ENCODE peak calls at places on chromosomes 11 and 22, in six cellular contexts. One of them, this sample, is unnamed.

GRCh38 chr11:45872513-45873356 is 12.7 kb upstream of the MAPK8IP1 start:
- DNase-seq in tibial nerve: no peak
- DNase-seq in RWPE1: peak
- DNase-seq in PC-3: peak
- DNase-seq in activated CD8-positive, alpha-beta T cell treated with anti-CD3 and anti-CD28 coated beads for 36 hours: peak
- DNase-seq in hepatocyte: peak
- DNase-seq in this sample: peak

GRCh38 chr11:11842426-11843008 is 745 bp downstream of the USP47 start:
- DNase-seq in tibial nerve: no peak
- DNase-seq in RWPE1: peak
- DNase-seq in PC-3: peak
- DNase-seq in activated CD8-positive, alpha-beta T cell treated with anti-CD3 and anti-CD28 coated beads for 36 hours: peak
- DNase-seq in hepatocyte: peak
- DNase-seq in this sample: peak

GRCh38 chr11:34667810-34668582 is 47.1 kb downstream of the EHF start:
- DNase-seq in tibial nerve: no peak
- DNase-seq in RWPE1: no peak
- DNase-seq in PC-3: peak
- DNase-seq in activated CD8-positive, alpha-beta T cell treated with anti-CD3 and anti-CD28 coated beads for 36 hours: no peak
- DNase-seq in hepatocyte: peak
- DNase-seq in this sample: no peak

GRCh38 chr11:94910281-94910680 is 63.1 kb downstream of the CWC15 start:
- DNase-seq in tibial nerve: no peak
- DNase-seq in RWPE1: no peak
- DNase-seq in PC-3: no peak
- DNase-seq in activated CD8-positive, alpha-beta T cell treated with anti-CD3 and anti-CD28 coated beads for 36 hours: no peak
- DNase-seq in hepatocyte: no peak
- DNase-seq in this sample: no peak

GRCh38 chr22:28837640-28838039 is 37.3 kb upstream of the XBP1 start:
- DNase-seq in tibial nerve: no peak
- DNase-seq in RWPE1: no peak
- DNase-seq in PC-3: no peak
- DNase-seq in activated CD8-positive, alpha-beta T cell treated with anti-CD3 and anti-CD28 coated beads for 36 hours: no peak
- DNase-seq in hepatocyte: no peak
- DNase-seq in this sample: no peak

GRCh38 chr11:2991477-2992233 is 474 bp downstream of the NAP1L4 start:
- DNase-seq in tibial nerve: no peak
- DNase-seq in RWPE1: peak
- DNase-seq in PC-3: no peak
- DNase-seq in activated CD8-positive, alpha-beta T cell treated with anti-CD3 and anti-CD28 coated beads for 36 hours: peak
- DNase-seq in hepatocyte: peak
- DNase-seq in this sample: peak

GRCh38 chr22:20638143-20638870 is 130.9 kb downstream of the MED15 start:
- DNase-seq in tibial nerve: no peak
- DNase-seq in RWPE1: no peak
- DNase-seq in PC-3: no peak
- DNase-seq in activated CD8-positive, alpha-beta T cell treated with anti-CD3 and anti-CD28 coated beads for 36 hours: no peak
- DNase-seq in hepatocyte: peak
- DNase-seq in this sample: no peak

GRCh38 chr22:31176923-31177322 is 16.9 kb downstream of the RNF185 start:
- DNase-seq in tibial nerve: no peak
- DNase-seq in RWPE1: no peak
- DNase-seq in PC-3: no peak
- DNase-seq in activated CD8-positive, alpha-beta T cell treated with anti-CD3 and anti-CD28 coated beads for 36 hours: no peak
- DNase-seq in hepatocyte: no peak
- DNase-seq in this sample: no peak

GRCh38 chr22:48477031-48477721 is 1350.5 kb downstream of the BRD1 start:
- DNase-seq in tibial nerve: peak
- DNase-seq in RWPE1: no peak
- DNase-seq in PC-3: no peak
- DNase-seq in activated CD8-positive, alpha-beta T cell treated with anti-CD3 and anti-CD28 coated beads for 36 hours: no peak
- DNase-seq in hepatocyte: no peak
- DNase-seq in this sample: no peak

GRCh38 chr11:78952188-78952587 is 377.5 kb upstream of the NARS2 start:
- DNase-seq in tibial nerve: no peak
- DNase-seq in RWPE1: no peak
- DNase-seq in PC-3: no peak
- DNase-seq in activated CD8-positive, alpha-beta T cell treated with anti-CD3 and anti-CD28 coated beads for 36 hours: no peak
- DNase-seq in hepatocyte: no peak
- DNase-seq in this sample: no peak

GRCh38 chr22:41048791-41049717 is 43.3 kb upstream of the EP300 start:
- DNase-seq in tibial nerve: peak
- DNase-seq in RWPE1: no peak
- DNase-seq in PC-3: no peak
- DNase-seq in activated CD8-positive, alpha-beta T cell treated with anti-CD3 and anti-CD28 coated beads for 36 hours: no peak
- DNase-seq in hepatocyte: peak
- DNase-seq in this sample: no peak

GRCh38 chr11:66391322-66391721 is 19.8 kb upstream of the SLC29A2 start:
- DNase-seq in tibial nerve: no peak
- DNase-seq in RWPE1: no peak
- DNase-seq in PC-3: no peak
- DNase-seq in activated CD8-positive, alpha-beta T cell treated with anti-CD3 and anti-CD28 coated beads for 36 hours: no peak
- DNase-seq in hepatocyte: no peak
- DNase-seq in this sample: no peak

GRCh38 chr11:35038211-35038930 is 100.6 kb upstream of the CD44 start:
- DNase-seq in tibial nerve: no peak
- DNase-seq in RWPE1: no peak
- DNase-seq in PC-3: peak
- DNase-seq in activated CD8-positive, alpha-beta T cell treated with anti-CD3 and anti-CD28 coated beads for 36 hours: peak
- DNase-seq in hepatocyte: no peak
- DNase-seq in this sample: peak

GRCh38 chr11:79485694-79486093 is 44.9 kb upstream of the TENM4 start:
- DNase-seq in tibial nerve: no peak
- DNase-seq in RWPE1: no peak
- DNase-seq in PC-3: no peak
- DNase-seq in activated CD8-positive, alpha-beta T cell treated with anti-CD3 and anti-CD28 coated beads for 36 hours: no peak
- DNase-seq in hepatocyte: no peak
- DNase-seq in this sample: no peak

GRCh38 chr11:93577291-93577690 is 34.1 kb upstream of the SMCO4 start:
- DNase-seq in tibial nerve: no peak
- DNase-seq in RWPE1: no peak
- DNase-seq in PC-3: peak
- DNase-seq in activated CD8-positive, alpha-beta T cell treated with anti-CD3 and anti-CD28 coated beads for 36 hours: no peak
- DNase-seq in hepatocyte: no peak
- DNase-seq in this sample: no peak

GRCh38 chr11:65615950-65616574 is 486 bp downstream of the PCNX3 start:
- DNase-seq in tibial nerve: no peak
- DNase-seq in RWPE1: no peak
- DNase-seq in PC-3: peak
- DNase-seq in activated CD8-positive, alpha-beta T cell treated with anti-CD3 and anti-CD28 coated beads for 36 hours: peak
- DNase-seq in hepatocyte: peak
- DNase-seq in this sample: peak

GRCh38 chr11:45436118-45436517 is 150.0 kb upstream of the SYT13 start:
- DNase-seq in tibial nerve: no peak
- DNase-seq in RWPE1: no peak
- DNase-seq in PC-3: no peak
- DNase-seq in activated CD8-positive, alpha-beta T cell treated with anti-CD3 and anti-CD28 coated beads for 36 hours: no peak
- DNase-seq in hepatocyte: no peak
- DNase-seq in this sample: no peak

GRCh38 chr11:120994460-120994859 is 29.4 kb upstream of the TBCEL start:
- DNase-seq in tibial nerve: no peak
- DNase-seq in RWPE1: no peak
- DNase-seq in PC-3: no peak
- DNase-seq in activated CD8-positive, alpha-beta T cell treated with anti-CD3 and anti-CD28 coated beads for 36 hours: no peak
- DNase-seq in hepatocyte: no peak
- DNase-seq in this sample: no peak

GRCh38 chr11:68828155-68828931 is 13.4 kb downstream of the CPT1A start:
- DNase-seq in tibial nerve: no peak
- DNase-seq in RWPE1: no peak
- DNase-seq in PC-3: no peak
- DNase-seq in activated CD8-positive, alpha-beta T cell treated with anti-CD3 and anti-CD28 coated beads for 36 hours: no peak
- DNase-seq in hepatocyte: no peak
- DNase-seq in this sample: no peak

GRCh38 chr11:76769645-76770586 is 13.2 kb upstream of the TSKU start:
- DNase-seq in tibial nerve: no peak
- DNase-seq in RWPE1: peak
- DNase-seq in PC-3: peak
- DNase-seq in activated CD8-positive, alpha-beta T cell treated with anti-CD3 and anti-CD28 coated beads for 36 hours: no peak
- DNase-seq in hepatocyte: peak
- DNase-seq in this sample: no peak

GRCh38 chr11:27621440-27622161 is 78.7 kb downstream of the BDNF start:
- DNase-seq in tibial nerve: no peak
- DNase-seq in RWPE1: no peak
- DNase-seq in PC-3: peak
- DNase-seq in activated CD8-positive, alpha-beta T cell treated with anti-CD3 and anti-CD28 coated beads for 36 hours: no peak
- DNase-seq in hepatocyte: no peak
- DNase-seq in this sample: no peak

GRCh38 chr22:44369916-44370804 is 57.4 kb upstream of the SHISAL1 start:
- DNase-seq in tibial nerve: no peak
- DNase-seq in RWPE1: no peak
- DNase-seq in PC-3: no peak
- DNase-seq in activated CD8-positive, alpha-beta T cell treated with anti-CD3 and anti-CD28 coated beads for 36 hours: no peak
- DNase-seq in hepatocyte: no peak
- DNase-seq in this sample: no peak

GRCh38 chr22:23751441-23751996 is 607 bp upstream of the ZNF70 start:
- DNase-seq in tibial nerve: no peak
- DNase-seq in RWPE1: peak
- DNase-seq in PC-3: no peak
- DNase-seq in activated CD8-positive, alpha-beta T cell treated with anti-CD3 and anti-CD28 coated beads for 36 hours: peak
- DNase-seq in hepatocyte: peak
- DNase-seq in this sample: no peak

GRCh38 chr22:34010259-34010658 is 90.0 kb upstream of the LARGE1 start:
- DNase-seq in tibial nerve: no peak
- DNase-seq in RWPE1: no peak
- DNase-seq in PC-3: no peak
- DNase-seq in activated CD8-positive, alpha-beta T cell treated with anti-CD3 and anti-CD28 coated beads for 36 hours: no peak
- DNase-seq in hepatocyte: no peak
- DNase-seq in this sample: no peak

GRCh38 chr22:36405671-36406070 is 17.9 kb upstream of the MYH9 start:
- DNase-seq in tibial nerve: no peak
- DNase-seq in RWPE1: no peak
- DNase-seq in PC-3: peak
- DNase-seq in activated CD8-positive, alpha-beta T cell treated with anti-CD3 and anti-CD28 coated beads for 36 hours: peak
- DNase-seq in hepatocyte: no peak
- DNase-seq in this sample: peak

GRCh38 chr22:24805790-24806662 is at the start of gene SGSM1:
- DNase-seq in tibial nerve: peak
- DNase-seq in RWPE1: peak
- DNase-seq in PC-3: peak
- DNase-seq in activated CD8-positive, alpha-beta T cell treated with anti-CD3 and anti-CD28 coated beads for 36 hours: peak
- DNase-seq in hepatocyte: peak
- DNase-seq in this sample: peak

GRCh38 chr11:86978247-86978646 is 23.1 kb upstream of the FZD4 start:
- DNase-seq in tibial nerve: peak
- DNase-seq in RWPE1: no peak
- DNase-seq in PC-3: no peak
- DNase-seq in activated CD8-positive, alpha-beta T cell treated with anti-CD3 and anti-CD28 coated beads for 36 hours: no peak
- DNase-seq in hepatocyte: no peak
- DNase-seq in this sample: no peak
- TF ChIP-seq CTCF in tibial nerve: no peak
- TF ChIP-seq CTCF in RWPE1: no peak
- TF ChIP-seq CTCF in PC-3: no peak
- TF ChIP-seq CTCF in activated CD8-positive, alpha-beta T cell treated with anti-CD3 and anti-CD28 coated beads for 36 hours: no peak
- TF ChIP-seq CTCF in hepatocyte: no peak
- TF ChIP-seq CTCF in this sample: no peak

GRCh38 chr11:44349328-44349727 is 39.4 kb upstream of the ALX4 start:
- DNase-seq in tibial nerve: no peak
- DNase-seq in RWPE1: no peak
- DNase-seq in PC-3: no peak
- DNase-seq in activated CD8-positive, alpha-beta T cell treated with anti-CD3 and anti-CD28 coated beads for 36 hours: no peak
- DNase-seq in hepatocyte: no peak
- DNase-seq in this sample: no peak

GRCh38 chr11:44348721-44349120 is 38.8 kb upstream of the ALX4 start:
- DNase-seq in tibial nerve: no peak
- DNase-seq in RWPE1: no peak
- DNase-seq in PC-3: no peak
- DNase-seq in activated CD8-positive, alpha-beta T cell treated with anti-CD3 and anti-CD28 coated beads for 36 hours: no peak
- DNase-seq in hepatocyte: no peak
- DNase-seq in this sample: no peak

GRCh38 chr11:44348114-44348513 is 38.2 kb upstream of the ALX4 start:
- DNase-seq in tibial nerve: no peak
- DNase-seq in RWPE1: no peak
- DNase-seq in PC-3: no peak
- DNase-seq in activated CD8-positive, alpha-beta T cell treated with anti-CD3 and anti-CD28 coated beads for 36 hours: no peak
- DNase-seq in hepatocyte: no peak
- DNase-seq in this sample: no peak

GRCh38 chr11:44351006-44351660 is 41.2 kb upstream of the ALX4 start:
- DNase-seq in tibial nerve: no peak
- DNase-seq in RWPE1: no peak
- DNase-seq in PC-3: no peak
- DNase-seq in activated CD8-positive, alpha-beta T cell treated with anti-CD3 and anti-CD28 coated beads for 36 hours: no peak
- DNase-seq in hepatocyte: no peak
- DNase-seq in this sample: peak

DNA sequence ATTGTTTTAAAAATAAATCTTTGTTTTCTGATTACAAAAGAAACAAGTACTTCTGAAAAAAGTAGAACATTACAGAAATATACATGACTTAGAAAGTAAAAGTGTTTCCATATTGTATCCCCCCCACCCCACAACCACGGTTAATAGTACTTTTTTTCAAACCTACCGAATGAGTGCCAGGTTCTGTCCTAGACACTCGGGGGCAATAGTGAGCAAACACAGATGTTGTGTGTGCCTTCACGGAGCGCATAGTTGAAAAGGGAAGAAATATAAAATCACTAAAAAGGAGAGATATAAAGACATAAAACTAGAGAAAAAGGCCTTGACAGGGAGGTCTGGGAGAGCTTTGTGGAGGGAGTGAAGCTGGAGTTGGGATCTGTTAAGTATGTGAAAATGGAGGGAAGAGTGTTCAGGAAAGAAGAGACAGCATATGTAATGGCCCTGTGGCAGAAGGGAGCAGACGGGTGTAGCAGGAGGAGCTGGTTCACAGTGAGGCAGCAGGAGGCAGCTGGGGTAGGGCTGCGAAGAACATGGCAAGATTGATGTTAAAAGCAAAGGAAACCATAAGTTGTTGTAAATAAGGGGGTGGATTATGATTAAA is 42.1 kb upstream of the ALX4 start:
- DNase-seq in tibial nerve: no peak
- DNase-seq in RWPE1: no peak
- DNase-seq in PC-3: no peak
- DNase-seq in activated CD8-positive, alpha-beta T cell treated with anti-CD3 and anti-CD28 coated beads for 36 hours: no peak
- DNase-seq in hepatocyte: no peak
- DNase-seq in this sample: no peak
- TF ChIP-seq CTCF in tibial nerve: no peak
- TF ChIP-seq CTCF in RWPE1: no peak
- TF ChIP-seq CTCF in PC-3: peak
- TF ChIP-seq CTCF in activated CD8-positive, alpha-beta T cell treated with anti-CD3 and anti-CD28 coated beads for 36 hours: no peak
- TF ChIP-seq CTCF in hepatocyte: peak
- TF ChIP-seq CTCF in this sample: no peak

DNA sequence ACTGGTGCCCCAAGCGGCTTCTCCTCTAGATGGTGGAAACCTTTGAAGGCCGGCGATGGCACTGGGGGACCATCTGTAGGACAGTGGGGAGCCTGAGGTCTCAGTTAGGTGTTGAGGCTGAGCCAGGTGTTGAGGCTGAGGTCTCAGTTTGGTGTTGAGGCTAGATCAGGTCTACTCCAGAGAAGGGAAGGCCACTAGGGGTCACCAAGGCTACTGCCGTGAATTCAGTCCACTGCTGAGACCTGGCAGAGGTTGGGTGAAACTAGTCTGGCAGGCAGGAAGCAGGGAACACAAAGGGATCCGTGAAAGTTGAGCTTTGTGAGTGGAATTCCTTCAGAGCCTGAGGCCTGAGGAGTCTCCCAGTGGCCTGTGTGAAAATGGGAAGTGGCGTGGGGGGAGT is 123.8 kb upstream of the FGF3 start:
- DNase-seq in tibial nerve: no peak
- DNase-seq in RWPE1: no peak
- DNase-seq in PC-3: peak
- DNase-seq in activated CD8-positive, alpha-beta T cell treated with anti-CD3 and anti-CD28 coated beads for 36 hours: no peak
- DNase-seq in hepatocyte: no peak
- DNase-seq in this sample: no peak
- TF ChIP-seq CTCF in tibial nerve: no peak
- TF ChIP-seq CTCF in RWPE1: no peak
- TF ChIP-seq CTCF in PC-3: peak
- TF ChIP-seq CTCF in activated CD8-positive, alpha-beta T cell treated with anti-CD3 and anti-CD28 coated beads for 36 hours: no peak
- TF ChIP-seq CTCF in hepatocyte: peak
- TF ChIP-seq CTCF in this sample: no peak

GRCh38 chr11:122556605-122557004 is 98.9 kb upstream of the UBASH3B start:
- DNase-seq in tibial nerve: no peak
- DNase-seq in RWPE1: peak
- DNase-seq in PC-3: no peak
- DNase-seq in activated CD8-positive, alpha-beta T cell treated with anti-CD3 and anti-CD28 coated beads for 36 hours: peak
- DNase-seq in hepatocyte: peak
- DNase-seq in this sample: no peak
- TF ChIP-seq CTCF in tibial nerve: no peak
- TF ChIP-seq CTCF in RWPE1: peak
- TF ChIP-seq CTCF in PC-3: no peak
- TF ChIP-seq CTCF in activated CD8-positive, alpha-beta T cell treated with anti-CD3 and anti-CD28 coated beads for 36 hours: no peak
- TF ChIP-seq CTCF in hepatocyte: peak
- TF ChIP-seq CTCF in this sample: no peak